ENCODE peak calls at places on chromosomes 2 and 18, in four cellular contexts. One of them, this sample, is unnamed.

GRCh38 chr2:8848328-8849100 is 11.1 kb upstream of the KIDINS220 start:
- DNase-seq in IMR-90: no peak
- DNase-seq in keratinocyte: no peak
- DNase-seq in OCI-LY7: no peak
- DNase-seq in this sample: no peak

GRCh38 chr2:241198381-241199282 is 10.2 kb downstream of the ANO7 start:
- DNase-seq in IMR-90: no peak
- DNase-seq in keratinocyte: no peak
- DNase-seq in OCI-LY7: no peak
- DNase-seq in this sample: no peak

GRCh38 chr2:64888591-64889309 is 100.4 kb upstream of the SLC1A4 start:
- DNase-seq in IMR-90: peak; percentile 55
- DNase-seq in keratinocyte: peak; percentile 55
- DNase-seq in OCI-LY7: no peak
- DNase-seq in this sample: peak; percentile 25

GRCh38 chr18:30970201-30970816 is 72.2 kb downstream of the DSC3 start:
- DNase-seq in IMR-90: peak; percentile 2
- DNase-seq in keratinocyte: no peak
- DNase-seq in OCI-LY7: peak; percentile 9
- DNase-seq in this sample: peak; percentile 30

GRCh38 chr2:216243026-216243425 is 129.3 kb downstream of the MARCHF4 start:
- DNase-seq in IMR-90: no peak
- DNase-seq in keratinocyte: no peak
- DNase-seq in OCI-LY7: no peak
- DNase-seq in this sample: no peak

GRCh38 chr18:56807883-56808282 is 156.7 kb downstream of the WDR7 start:
- DNase-seq in IMR-90: no peak
- DNase-seq in keratinocyte: no peak
- DNase-seq in OCI-LY7: no peak
- DNase-seq in this sample: no peak

GRCh38 chr2:8633735-8634313 is 48.0 kb upstream of the ID2 start:
- DNase-seq in IMR-90: peak; percentile 96
- DNase-seq in keratinocyte: no peak
- DNase-seq in OCI-LY7: no peak
- DNase-seq in this sample: no peak

GRCh38 chr2:24471662-24472061 is 19.4 kb upstream of the NCOA1 start:
- DNase-seq in IMR-90: no peak
- DNase-seq in keratinocyte: no peak
- DNase-seq in OCI-LY7: no peak
- DNase-seq in this sample: no peak

GRCh38 chr2:177651833-177652232 is 259.3 kb downstream of the AGPS start:
- DNase-seq in IMR-90: no peak
- DNase-seq in keratinocyte: no peak
- DNase-seq in OCI-LY7: no peak
- DNase-seq in this sample: peak; percentile 17

GRCh38 chr2:160355080-160355479 is 138.5 kb downstream of the RBMS1 start:
- DNase-seq in IMR-90: no peak
- DNase-seq in keratinocyte: no peak
- DNase-seq in OCI-LY7: no peak
- DNase-seq in this sample: no peak

GRCh38 chr2:229713371-229714079 is 830 bp downstream of the DNER start:
- DNase-seq in IMR-90: no peak
- DNase-seq in keratinocyte: no peak
- DNase-seq in OCI-LY7: no peak
- DNase-seq in this sample: no peak

GRCh38 chr2:200408428-200409311 is 101.2 kb downstream of the KCTD18 start:
- DNase-seq in IMR-90: peak; percentile 97
- DNase-seq in keratinocyte: no peak
- DNase-seq in OCI-LY7: no peak
- DNase-seq in this sample: peak; percentile 48

GRCh38 chr2:25294573-25295462 is 46.9 kb downstream of the DNMT3A start:
- DNase-seq in IMR-90: peak; percentile 24
- DNase-seq in keratinocyte: no peak
- DNase-seq in OCI-LY7: peak; percentile 88
- DNase-seq in this sample: peak; percentile 81

GRCh38 chr2:158990397-158991209 is 22.2 kb downstream of the TANC1 start:
- DNase-seq in IMR-90: peak; percentile 95
- DNase-seq in keratinocyte: peak; percentile 98
- DNase-seq in OCI-LY7: no peak
- DNase-seq in this sample: no peak

GRCh38 chr2:10738192-10738591 is 16.8 kb downstream of the ATP6V1C2 start:
- DNase-seq in IMR-90: no peak
- DNase-seq in keratinocyte: no peak
- DNase-seq in OCI-LY7: no peak
- DNase-seq in this sample: no peak

GRCh38 chr2:86686905-86687304 is 33.2 kb upstream of the RMND5A start:
- DNase-seq in IMR-90: no peak
- DNase-seq in keratinocyte: no peak
- DNase-seq in OCI-LY7: no peak
- DNase-seq in this sample: no peak

DNA sequence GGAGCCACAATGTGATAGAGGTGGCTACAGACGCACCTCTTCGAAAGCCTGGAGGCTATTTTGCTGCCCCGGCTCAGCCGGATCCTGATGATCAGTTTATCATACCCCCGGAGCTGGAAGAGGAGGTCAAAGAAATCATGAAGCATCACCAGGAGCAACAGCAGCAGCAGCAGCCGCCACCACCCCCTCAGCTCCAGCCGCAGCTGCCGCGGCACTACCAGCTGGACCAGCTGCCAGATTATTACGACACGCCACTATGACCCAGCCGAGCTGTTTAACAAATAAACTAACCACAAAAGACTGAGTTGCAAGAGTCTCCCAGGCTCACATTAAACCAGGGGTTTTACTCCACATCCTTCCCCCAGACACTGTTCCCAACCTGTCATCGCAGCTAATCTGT is 263.8 kb downstream of the PHLPP1 start:
- DNase-seq in IMR-90: peak; percentile 96
- DNase-seq in keratinocyte: no peak
- DNase-seq in OCI-LY7: no peak
- DNase-seq in this sample: no peak
- H3K4me2 ChIP-seq in IMR-90: no peak overlapping the region
- H3K4me2 ChIP-seq in keratinocyte: no peak overlapping the region
- H3K4me2 ChIP-seq in OCI-LY7: no peak overlapping the region
- H3K4me2 ChIP-seq in this sample: no peak overlapping the region

GRCh38 chr18:70490008-70490933 is 201.4 kb downstream of the SOCS6 start:
- DNase-seq in IMR-90: peak; percentile 57
- DNase-seq in keratinocyte: peak; percentile 2
- DNase-seq in OCI-LY7: peak; percentile 25
- DNase-seq in this sample: peak; percentile 57
- H3K4me2 ChIP-seq in IMR-90: peak overlapping the region; percentile 97
- H3K4me2 ChIP-seq in keratinocyte: no peak overlapping the region
- H3K4me2 ChIP-seq in OCI-LY7: no peak overlapping the region
- H3K4me2 ChIP-seq in this sample: no peak overlapping the region

GRCh38 chr2:144624451-144624850 is 104.5 kb upstream of the ZEB2 start:
- DNase-seq in IMR-90: no peak
- DNase-seq in keratinocyte: no peak
- DNase-seq in OCI-LY7: no peak
- DNase-seq in this sample: no peak

GRCh38 chr2:144625216-144626010 is 105.5 kb upstream of the ZEB2 start:
- DNase-seq in IMR-90: no peak
- DNase-seq in keratinocyte: peak; percentile 2
- DNase-seq in OCI-LY7: no peak
- DNase-seq in this sample: no peak

GRCh38 chr2:144630459-144631215 is 110.7 kb upstream of the ZEB2 start:
- DNase-seq in IMR-90: peak; percentile 1
- DNase-seq in keratinocyte: no peak
- DNase-seq in OCI-LY7: no peak
- DNase-seq in this sample: peak; percentile 38

GRCh38 chr2:144629937-144630336 is 110.0 kb upstream of the ZEB2 start:
- DNase-seq in IMR-90: peak; percentile 2
- DNase-seq in keratinocyte: no peak
- DNase-seq in OCI-LY7: no peak
- DNase-seq in this sample: no peak

DNA sequence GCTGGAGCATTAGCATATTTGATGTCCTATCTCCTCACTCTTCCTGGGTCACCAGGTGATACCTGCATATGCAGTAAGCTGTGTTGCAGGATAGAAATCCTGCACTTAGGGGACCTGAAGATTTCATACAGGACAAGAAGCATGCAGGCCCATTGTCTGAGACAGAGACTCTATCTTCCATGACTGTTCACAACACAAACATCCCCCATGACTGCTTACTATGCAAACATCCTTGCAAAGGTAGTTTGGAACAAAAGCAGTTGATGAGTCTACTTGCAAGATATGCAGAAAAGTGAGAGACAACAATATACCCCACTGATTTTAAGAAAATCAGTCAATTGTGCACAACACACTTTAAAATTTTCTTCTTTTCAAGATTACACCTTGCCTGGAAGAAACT is 108.6 kb upstream of the ZEB2 start:
- DNase-seq in IMR-90: no peak
- DNase-seq in keratinocyte: no peak
- DNase-seq in OCI-LY7: no peak
- DNase-seq in this sample: no peak
- H3K4me2 ChIP-seq in IMR-90: no peak overlapping the region
- H3K4me2 ChIP-seq in keratinocyte: no peak overlapping the region
- H3K4me2 ChIP-seq in OCI-LY7: no peak overlapping the region
- H3K4me2 ChIP-seq in this sample: no peak overlapping the region

GRCh38 chr2:33168425-33168824 is 221.7 kb downstream of the LTBP1 start:
- DNase-seq in IMR-90: no peak
- DNase-seq in keratinocyte: no peak
- DNase-seq in OCI-LY7: no peak
- DNase-seq in this sample: no peak
- H3K4me2 ChIP-seq in IMR-90: no peak overlapping the region
- H3K4me2 ChIP-seq in keratinocyte: no peak overlapping the region
- H3K4me2 ChIP-seq in OCI-LY7: no peak overlapping the region
- H3K4me2 ChIP-seq in this sample: no peak overlapping the region

DNA sequence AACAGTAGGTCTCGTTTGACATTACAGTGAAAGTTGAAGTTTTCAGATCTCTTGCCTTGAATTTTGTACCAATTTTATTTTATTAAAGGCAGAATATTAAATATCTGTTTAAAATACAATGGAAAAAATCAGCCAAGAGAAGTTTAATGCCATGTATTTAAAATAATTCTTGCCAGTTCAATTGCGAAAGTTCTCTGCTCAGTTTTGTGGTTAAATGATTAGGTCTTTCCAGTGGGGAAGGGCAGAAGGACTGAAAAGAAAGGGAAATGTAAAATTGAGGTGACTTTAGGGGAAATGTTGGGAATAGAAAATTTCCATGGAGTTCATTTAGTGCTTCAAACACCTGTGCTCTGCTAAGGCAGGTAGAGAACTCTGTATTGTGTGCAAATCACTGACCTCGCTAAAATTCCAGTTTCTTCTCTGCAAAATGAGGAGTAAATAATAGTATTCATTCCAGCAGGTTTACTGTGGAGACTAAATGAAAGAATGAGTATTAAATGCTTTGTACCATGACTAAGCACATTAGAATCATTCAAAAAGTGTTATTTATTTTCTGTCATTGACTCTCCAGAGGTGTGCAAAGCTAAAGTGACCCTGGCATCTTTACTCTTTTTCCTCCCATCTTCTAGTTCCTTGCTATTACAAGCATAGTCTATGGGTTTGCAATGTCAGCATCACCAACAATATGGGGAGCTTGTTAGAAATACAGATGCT is 74.4 kb downstream of the KIAA1328 start:
- DNase-seq in IMR-90: peak; percentile 27
- DNase-seq in keratinocyte: no peak
- DNase-seq in OCI-LY7: no peak
- DNase-seq in this sample: no peak
- H3K4me2 ChIP-seq in IMR-90: peak overlapping the region; percentile 82
- H3K4me2 ChIP-seq in keratinocyte: no peak overlapping the region
- H3K4me2 ChIP-seq in OCI-LY7: no peak overlapping the region
- H3K4me2 ChIP-seq in this sample: no peak overlapping the region

This sample was measured in endothelial cell of umbilical vein.